ENCODE peak calls at places on chromosomes 6 and 20, in five cellular contexts. G is GM13977, A is astrocyte of the spinal cord, J is kidney, V is nephron progenitor cell. Q is an unnamed sample.

GRCh38 chr6:111663232-111663631 is 57.6 kb upstream of the TRAF3IP2 start:
- DNase-seq in A (no peak), G (no peak), J (no peak), V (no peak), Q (no peak)

GRCh38 chr6:148523051-148523450 is 180.4 kb downstream of the SASH1 start:
- DNase-seq in J (no peak), G (no peak), V (no peak), A (peak), Q (no peak)

GRCh38 chr20:10985536-10985935 is 311.7 kb upstream of the JAG1 start:
- DNase-seq in J (no peak), G (no peak), A (peak), V (no peak), Q (no peak)

GRCh38 chr20:16664031-16664430 is 65.8 kb upstream of the SNRPB2 start:
- DNase-seq in G (no peak), J (no peak), V (no peak), A (no peak), Q (no peak)

GRCh38 chr6:36455486-36456027 is 12.8 kb downstream of the KCTD20 start:
- DNase-seq in J (no peak), V (no peak), A (no peak), G (no peak), Q (no peak)

GRCh38 chr6:24931296-24931695 is 4.5 kb downstream of the RIPOR2 start:
- DNase-seq in V (no peak), A (peak), J (no peak), G (no peak), Q (no peak)

GRCh38 chr20:7980332-7981046 is 39.1 kb downstream of the TMX4 start:
- DNase-seq in A (peak), J (no peak), V (peak), G (peak), Q (peak)

GRCh38 chr6:80733645-80734044 is 627.2 kb downstream of the BCKDHB start:
- DNase-seq in V (no peak), J (no peak), A (peak), G (no peak), Q (no peak)

GRCh38 chr6:107616776-107617175 is 126.9 kb downstream of the SOBP start:
- DNase-seq in V (no peak), G (no peak), A (no peak), J (no peak), Q (no peak)

GRCh38 chr6:54896302-54896701 is 49.7 kb downstream of the FAM83B start:
- DNase-seq in J (no peak), V (no peak), A (no peak), G (no peak), Q (no peak)

GRCh38 chr20:40978761-40979160 is 49.9 kb upstream of the TOP1 start:
- DNase-seq in V (no peak), G (no peak), A (no peak), J (no peak), Q (no peak)

GRCh38 chr20:38139156-38139912 is 25.7 kb downstream of the TGM2 start:
- DNase-seq in G (no peak), A (no peak), J (peak), V (no peak), Q (no peak)

GRCh38 chr6:1686117-1687098 is 76.7 kb downstream of the FOXC1 start:
- DNase-seq in V (no peak), A (peak), G (no peak), J (no peak), Q (no peak)

GRCh38 chr6:3314176-3314575 is 55.4 kb downstream of the PSMG4 start:
- DNase-seq in J (no peak), V (no peak), G (no peak), A (no peak), Q (no peak)

GRCh38 chr20:31713312-31714049 is 9.2 kb downstream of the BCL2L1 start:
- DNase-seq in J (peak), G (no peak), A (peak), V (no peak), Q (no peak)

GRCh38 chr6:24283043-24283985 is 74.5 kb downstream of the DCDC2 start:
- DNase-seq in J (peak), V (peak), G (peak), A (peak), Q (peak)

GRCh38 chr20:9172908-9173307 is 104.0 kb downstream of the PLCB4 start:
- DNase-seq in G (no peak), J (no peak), V (no peak), A (peak), Q (no peak)

GRCh38 chr20:57281900-57282299 is 15.5 kb upstream of the BMP7 start:
- DNase-seq in V (no peak), J (no peak), A (no peak), G (no peak), Q (no peak)

GRCh38 chr20:11791316-11792228 is 126.1 kb upstream of the BTBD3 start:
- DNase-seq in V (no peak), G (no peak), J (no peak), A (no peak), Q (no peak)

GRCh38 chr6:73460044-73460443 is 1.5 kb upstream of the MTO1 start:
- DNase-seq in G (no peak), A (no peak), V (no peak), J (no peak), Q (no peak)

GRCh38 chr6:49118475-49118874 is 344.6 kb downstream of the MMUT start:
- DNase-seq in G (no peak), A (no peak), J (no peak), V (no peak), Q (no peak)

GRCh38 chr6:42086046-42086664 is 35.8 kb downstream of the TAF8 start:
- DNase-seq in A (no peak), V (no peak), G (no peak), J (no peak), Q (no peak)

GRCh38 chr6:125953502-125953875 is 3.1 kb upstream of the HINT3 start:
- DNase-seq in V (peak), J (peak), G (no peak), A (no peak), Q (no peak)

GRCh38 chr6:16712250-16712930 is 48.9 kb downstream of the ATXN1 start:
- DNase-seq in V (no peak), J (no peak), G (peak), A (no peak), Q (no peak)

GRCh38 chr6:6713660-6714446 is 125.3 kb downstream of the LY86 start:
- DNase-seq in G (no peak), A (peak), V (no peak), J (no peak), Q (no peak)

GRCh38 chr6:41789937-41790502 is 2.5 kb downstream of the TOMM6 start:
- DNase-seq in V (no peak), J (no peak), G (no peak), A (no peak), Q (no peak)

GRCh38 chr6:36848658-36849441 is 9.6 kb upstream of the CPNE5 start:
- DNase-seq in V (peak), J (no peak), A (no peak), G (no peak), Q (no peak)

GRCh38 chr6:73695619-73696421 is at the start of gene CD109:
- DNase-seq in V (peak), G (peak), J (peak), A (peak), Q (peak)

GRCh38 chr6:10146723-10147451 is 268.0 kb downstream of the TFAP2A start:
- DNase-seq in V (peak), A (peak), J (no peak), G (peak), Q (peak)

GRCh38 chr6:41887355-41887754 is 7.8 kb downstream of the USP49 start:
- DNase-seq in V (no peak), A (no peak), J (no peak), G (no peak), Q (no peak)

GRCh38 chr6:102641426-102641825 is 1247.9 kb downstream of the GRIK2 start:
- DNase-seq in V (no peak), G (no peak), J (no peak), A (no peak), Q (no peak)

GRCh38 chr20:25481235-25481917 is 73.9 kb downstream of the GINS1 start:
- DNase-seq in J (peak), A (no peak), G (no peak), V (peak), Q (no peak)

GRCh38 chr6:158518196-158519127 is 41.4 kb upstream of the TMEM181 start:
- DNase-seq in J (no peak), A (peak), V (peak), G (peak), Q (peak)

GRCh38 chr20:46898433-46898832 is 3.8 kb downstream of the EYA2 start:
- DNase-seq in A (no peak), G (no peak), V (no peak), J (no peak), Q (no peak)

GRCh38 chr6:55953384-55953783 is 78.0 kb upstream of the BMP5 start:
- DNase-seq in G (no peak), J (no peak), A (peak), V (no peak), Q (no peak)
- TF ChIP-seq CTCF in G (no peak), J (peak), A (peak), V (no peak), Q (no peak)

GRCh38 chr6:63573899-63574553 is 1.7 kb downstream of the LOC128125822 start:
- DNase-seq in V (peak), J (no peak), A (peak), G (no peak), Q (no peak)

GRCh38 chr6:63572733-63573139 is 456 bp downstream of the LOC128125822 start:
- DNase-seq in A (no peak), G (peak), V (no peak), J (no peak), Q (peak)

GRCh38 chr6:63576147-63576772 is 4.0 kb downstream of the LOC128125822 start:
- DNase-seq in A (no peak), G (no peak), J (no peak), V (no peak), Q (no peak)

GRCh38 chr6:63573140-63573898 is 1.0 kb downstream of the LOC128125822 start:
- DNase-seq in G (peak), V (peak), A (peak), J (peak), Q (peak)

GRCh38 chr6:63574554-63574900 is 2.2 kb downstream of the LOC128125822 start:
- DNase-seq in J (no peak), G (no peak), V (no peak), A (no peak), Q (no peak)
- TF ChIP-seq CTCF in J (no peak), G (no peak), V (peak), A (no peak), Q (no peak)

GRCh38 chr6:70312165-70312564 is 9.3 kb upstream of the COL9A1 start:
- DNase-seq in J (no peak), A (peak), V (no peak), G (no peak), Q (no peak)

GRCh38 chr6:70307008-70307407 is 4.1 kb upstream of the COL9A1 start:
- DNase-seq in J (no peak), A (no peak), V (no peak), G (no peak), Q (no peak)

GRCh38 chr6:70314240-70314639 is 11.4 kb upstream of the COL9A1 start:
- DNase-seq in A (no peak), J (no peak), V (no peak), G (no peak), Q (no peak)

GRCh38 chr6:70315096-70315751 is 12.3 kb upstream of the COL9A1 start:
- DNase-seq in A (no peak), G (peak), V (no peak), J (no peak), Q (peak)

GRCh38 chr6:70310063-70310694 is 7.3 kb upstream of the COL9A1 start:
- DNase-seq in A (peak), J (no peak), V (no peak), G (no peak), Q (peak)
- TF ChIP-seq CTCF in A (peak), J (peak), V (peak), G (peak), Q (peak)

GRCh38 chr20:50931306-50932015 is at the start of gene ADNP:
- DNase-seq in V (peak), A (peak), J (peak), G (peak), Q (peak)

GRCh38 chr20:50929299-50930138 is 1.7 kb downstream of the ADNP start:
- DNase-seq in V (peak), A (peak), J (peak), G (peak), Q (peak)

GRCh38 chr20:50931048-50931305 is 260 bp downstream of the ADNP start:
- DNase-seq in A (no peak), J (no peak), G (peak), V (no peak), Q (peak)

GRCh38 chr20:50930139-50931047 is 844 bp downstream of the ADNP start:
- DNase-seq in G (no peak), A (no peak), V (peak), J (peak), Q (no peak)

GRCh38 chr20:50928469-50928868 is 2.8 kb downstream of the ADNP start:
- DNase-seq in G (no peak), A (no peak), V (no peak), J (no peak), Q (no peak)
- TF ChIP-seq CTCF in G (peak), A (no peak), V (no peak), J (no peak), Q (no peak)

GRCh38 chr6:95581073-95581472 is 3.7 kb downstream of the MANEA start:
- DNase-seq in A (no peak), G (no peak), J (no peak), V (no peak), Q (no peak)
- TF ChIP-seq CTCF in A (no peak), G (no peak), J (no peak), V (no peak), Q (no peak)

DNA sequence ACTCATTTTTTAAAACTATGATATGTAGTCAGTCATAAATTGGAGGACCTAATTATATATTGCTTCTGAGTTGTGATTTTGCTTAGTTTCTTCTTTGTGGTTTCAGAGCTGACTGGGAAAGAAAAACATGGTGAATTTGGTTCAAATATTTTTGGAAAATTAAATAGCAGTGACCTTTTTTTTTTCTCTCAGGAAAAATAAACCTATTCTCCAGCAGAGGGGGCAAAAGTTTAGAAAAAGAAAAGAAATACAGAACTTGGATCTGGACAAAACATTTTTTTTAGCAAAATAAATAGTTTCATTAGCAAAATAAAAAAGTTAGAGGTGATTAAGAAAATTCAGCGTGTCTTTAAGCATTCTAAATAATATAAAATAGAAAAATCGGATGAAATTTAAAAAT is 10.2 kb downstream of the COL10A1 start:
- DNase-seq in A (peak), V (no peak), G (no peak), J (no peak), Q (no peak)
- TF ChIP-seq CTCF in A (peak), V (peak), G (peak), J (no peak), Q (no peak)